ENCODE peak calls at places on chromosomes 3 and 15, in nine cellular contexts. X is tibial nerve; A is left ventricle myocardium inferior; D is aorta; P is tibial artery; S is CD8-positive, alpha-beta memory T cell; I is psoas muscle; Y is left lung; G is colonic mucosa. W is an unnamed sample. For H3K27me3 and H3K36me3, the result is how much of the 10 kb centered on the place peaks cover.

GRCh38 chr3:13103416-13104058 is 30.3 kb upstream of the IQSEC1 start:
- DNase-seq in X (peak), A (no peak), D (no peak), P (no peak), S (no peak), I (no peak), Y (peak), G (no peak), W (no peak)

GRCh38 chr3:23161896-23162570 is 41.1 kb upstream of the UBE2E2 start:
- DNase-seq in X (no peak), A (no peak), D (no peak), P (no peak), S (no peak), I (no peak), Y (no peak), G (no peak), W (no peak)

GRCh38 chr3:178083906-178084823 is 452.1 kb upstream of the KCNMB2 start:
- DNase-seq in X (no peak), A (no peak), D (no peak), P (no peak), S (no peak), I (no peak), Y (no peak), G (no peak), W (peak)

GRCh38 chr3:160665784-160666526 is 11.0 kb upstream of the ARL14 start:
- DNase-seq in X (no peak), A (no peak), D (no peak), P (no peak), S (no peak), I (no peak), Y (no peak), G (peak), W (no peak)

GRCh38 chr15:58425834-58426233 is 6.0 kb upstream of the LIPC start:
- DNase-seq in X (no peak), A (no peak), D (no peak), P (no peak), S (no peak), I (no peak), Y (no peak), G (no peak), W (no peak)

GRCh38 chr15:101255615-101256350 is 3.9 kb upstream of the CHSY1 start:
- DNase-seq in X (no peak), A (no peak), D (no peak), P (no peak), S (no peak), I (no peak), Y (no peak), G (no peak), W (no peak)

GRCh38 chr15:78335985-78336384 is 4.2 kb upstream of the CRABP1 start:
- DNase-seq in X (no peak), A (no peak), D (peak), P (no peak), S (no peak), I (no peak), Y (no peak), G (no peak), W (no peak)

GRCh38 chr15:85498471-85498870 is 118.1 kb downstream of the AKAP13 start:
- DNase-seq in X (no peak), A (no peak), D (no peak), P (no peak), S (no peak), I (no peak), Y (no peak), G (no peak), W (no peak)

GRCh38 chr15:89442155-89442554 is 54.2 kb downstream of the RHCG start:
- DNase-seq in X (no peak), A (no peak), D (no peak), P (no peak), S (no peak), I (no peak), Y (no peak), G (no peak), W (no peak)

GRCh38 chr3:60912876-60913275 is 338.4 kb downstream of the FHIT start:
- DNase-seq in X (no peak), A (no peak), D (no peak), P (no peak), S (no peak), I (no peak), Y (no peak), G (no peak), W (no peak)

GRCh38 chr3:106943071-106943470 is 434.2 kb upstream of the CCDC54 start:
- DNase-seq in X (no peak), A (no peak), D (no peak), P (no peak), S (no peak), I (no peak), Y (no peak), G (no peak), W (no peak)

GRCh38 chr3:38157117-38157516 is 8.2 kb upstream of the OXSR1 start:
- DNase-seq in X (no peak), A (no peak), D (no peak), P (no peak), S (no peak), I (no peak), Y (no peak), G (no peak), W (no peak)

GRCh38 chr3:195458188-195458800 is 15.5 kb upstream of the ACAP2 start:
- DNase-seq in X (no peak), A (no peak), D (no peak), P (no peak), S (peak), I (no peak), Y (no peak), G (no peak), W (no peak)

GRCh38 chr3:195460355-195460754 is 17.5 kb upstream of the ACAP2 start:
- DNase-seq in X (no peak), A (no peak), D (no peak), P (no peak), S (no peak), I (no peak), Y (no peak), G (no peak), W (no peak)

GRCh38 chr3:195451373-195452000 is 8.7 kb upstream of the ACAP2 start:
- DNase-seq in X (no peak), A (no peak), D (no peak), P (no peak), S (no peak), I (no peak), Y (no peak), G (no peak), W (peak)

GRCh38 chr3:195453236-195453635 is 10.4 kb upstream of the ACAP2 start:
- DNase-seq in X (no peak), A (no peak), D (no peak), P (no peak), S (no peak), I (no peak), Y (no peak), G (no peak), W (no peak)

GRCh38 chr3:195455789-195456188 is 13.0 kb upstream of the ACAP2 start:
- DNase-seq in X (no peak), A (no peak), D (no peak), P (no peak), S (no peak), I (no peak), Y (no peak), G (no peak), W (no peak)
- H3K4me3 ChIP-seq in X (no peak), A (no peak), D (no peak), P (no peak), S (no peak), I (no peak), Y (no peak), G (no peak), W (no peak)

DNA sequence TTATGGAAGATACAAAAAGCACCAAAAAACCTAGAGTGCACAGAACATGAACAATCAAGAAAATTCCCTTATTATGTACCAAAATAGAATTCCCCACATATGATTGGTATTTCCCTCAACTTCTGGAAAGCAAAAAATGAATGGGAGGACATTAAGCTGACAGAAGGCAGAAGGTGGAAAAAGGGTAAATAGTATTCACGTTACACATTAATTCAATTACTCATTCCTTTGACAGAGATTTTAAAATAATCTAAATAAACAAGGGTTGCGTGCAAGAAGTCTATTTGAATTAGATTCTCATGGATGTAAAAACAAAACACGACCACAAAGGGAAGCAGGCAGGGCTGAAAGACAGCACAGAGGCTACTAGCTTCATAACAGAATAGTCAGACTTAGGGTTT is 260.5 kb upstream of the ZPLD1 start:
- DNase-seq in X (no peak), A (no peak), D (no peak), P (no peak), S (no peak), I (no peak), Y (no peak), G (no peak), W (no peak)
- H3K27me3 ChIP-seq in X (under half), A (under half), D (under half), P (under half), S (under half), I (under half), Y (under half), G (under half), W (under half)

DNA sequence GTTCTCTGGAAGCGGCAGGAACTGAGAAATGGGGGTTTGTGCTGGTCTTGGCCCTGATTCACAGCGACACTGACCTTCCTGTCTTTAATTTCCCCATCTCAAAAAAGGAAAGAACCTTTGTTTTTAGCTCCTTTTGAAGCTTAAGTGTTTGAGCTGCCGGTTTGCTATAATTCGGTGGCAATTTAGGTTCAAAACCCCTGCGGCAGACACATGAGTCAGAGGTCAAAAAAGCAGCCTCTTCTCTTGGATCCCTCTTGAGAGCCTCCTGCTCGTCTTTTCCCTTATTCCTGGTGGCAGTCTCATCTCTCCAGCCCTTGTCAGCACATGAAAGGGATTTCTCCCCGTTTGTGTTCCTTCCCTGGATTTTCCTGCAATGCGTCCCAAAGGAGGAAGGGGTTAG is 64.5 kb downstream of the GRIP2 start:
- DNase-seq in X (no peak), A (no peak), D (no peak), P (no peak), S (no peak), I (no peak), Y (no peak), G (no peak), W (no peak)
- H3K36me3 ChIP-seq in X (under half), A (half or more), D (under half), P (half or more), S (under half), I (half or more), Y (under half), G (under half), W (half or more)

GRCh38 chr3:29382399-29382798 is 101.5 kb downstream of the RBMS3 start:
- DNase-seq in X (no peak), A (no peak), D (no peak), P (no peak), S (no peak), I (no peak), Y (no peak), G (no peak), W (no peak)
- H3K4me3 ChIP-seq in X (no peak), A (no peak), D (no peak), P (no peak), S (no peak), I (no peak), Y (no peak), G (no peak), W (no peak)

GRCh38 chr15:45138814-45139765 is 9.3 kb downstream of the DUOX1 start:
- DNase-seq in X (no peak), A (no peak), D (no peak), P (no peak), S (no peak), I (no peak), Y (no peak), G (no peak), W (peak)

GRCh38 chr15:45137703-45138102 is 7.9 kb downstream of the DUOX1 start:
- DNase-seq in X (no peak), A (no peak), D (no peak), P (no peak), S (no peak), I (no peak), Y (no peak), G (no peak), W (no peak)

GRCh38 chr15:45134682-45135604 is 5.1 kb downstream of the DUOX1 start:
- DNase-seq in X (no peak), A (no peak), D (no peak), P (no peak), S (no peak), I (no peak), Y (no peak), G (peak), W (peak)

GRCh38 chr15:45134046-45134445 is 4.3 kb downstream of the DUOX1 start:
- DNase-seq in X (no peak), A (no peak), D (no peak), P (no peak), S (no peak), I (no peak), Y (no peak), G (no peak), W (peak)

DNA sequence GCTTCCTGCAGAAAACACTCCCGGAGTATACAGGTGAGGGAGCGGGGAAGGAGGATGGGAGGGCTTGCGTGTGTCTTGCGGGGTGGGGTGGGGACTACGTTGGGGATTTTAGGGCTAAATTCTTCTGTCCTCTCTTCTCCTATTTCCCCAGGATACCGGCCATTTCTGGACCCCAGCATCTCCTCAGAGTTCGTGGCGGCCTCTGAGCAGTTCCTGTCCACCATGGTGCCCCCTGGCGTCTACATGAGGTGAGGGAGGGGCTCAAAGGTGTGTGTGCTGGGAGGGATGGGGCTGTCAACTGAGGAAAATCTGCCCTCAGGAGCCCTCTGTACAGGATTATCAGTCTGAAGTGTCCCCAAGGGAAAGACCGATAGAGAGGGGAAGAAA is 6.6 kb downstream of the DUOX1 start:
- DNase-seq in X (no peak), A (no peak), D (no peak), P (no peak), S (no peak), I (no peak), Y (no peak), G (no peak), W (peak)
- H3K27me3 ChIP-seq in X (under half), A (half or more), D (under half), P (under half), S (under half), I (under half), Y (under half), G (under half), W (half or more)

GRCh38 chr3:8320711-8321458 is 180.7 kb upstream of the LMCD1 start:
- DNase-seq in X (no peak), A (no peak), D (no peak), P (no peak), S (no peak), I (no peak), Y (no peak), G (no peak), W (peak)
- H3K36me3 ChIP-seq in X (under half), A (under half), D (under half), P (under half), S (under half), I (under half), Y (under half), G (under half), W (under half)

GRCh38 chr15:29820802-29821160 is 1.5 kb downstream of the TJP1 start:
- DNase-seq in X (no peak), A (no peak), D (no peak), P (no peak), S (no peak), I (no peak), Y (no peak), G (no peak), W (no peak)

GRCh38 chr15:29822100-29822684 is at the start of gene TJP1:
- DNase-seq in X (peak), A (peak), D (peak), P (peak), S (no peak), I (peak), Y (peak), G (peak), W (peak)

GRCh38 chr15:29821416-29822099 is 710 bp downstream of the TJP1 start:
- DNase-seq in X (peak), A (peak), D (peak), P (peak), S (no peak), I (peak), Y (peak), G (peak), W (peak)

GRCh38 chr15:29818141-29818540 is 4.1 kb downstream of the TJP1 start:
- DNase-seq in X (no peak), A (no peak), D (no peak), P (no peak), S (no peak), I (no peak), Y (no peak), G (no peak), W (no peak)

DNA sequence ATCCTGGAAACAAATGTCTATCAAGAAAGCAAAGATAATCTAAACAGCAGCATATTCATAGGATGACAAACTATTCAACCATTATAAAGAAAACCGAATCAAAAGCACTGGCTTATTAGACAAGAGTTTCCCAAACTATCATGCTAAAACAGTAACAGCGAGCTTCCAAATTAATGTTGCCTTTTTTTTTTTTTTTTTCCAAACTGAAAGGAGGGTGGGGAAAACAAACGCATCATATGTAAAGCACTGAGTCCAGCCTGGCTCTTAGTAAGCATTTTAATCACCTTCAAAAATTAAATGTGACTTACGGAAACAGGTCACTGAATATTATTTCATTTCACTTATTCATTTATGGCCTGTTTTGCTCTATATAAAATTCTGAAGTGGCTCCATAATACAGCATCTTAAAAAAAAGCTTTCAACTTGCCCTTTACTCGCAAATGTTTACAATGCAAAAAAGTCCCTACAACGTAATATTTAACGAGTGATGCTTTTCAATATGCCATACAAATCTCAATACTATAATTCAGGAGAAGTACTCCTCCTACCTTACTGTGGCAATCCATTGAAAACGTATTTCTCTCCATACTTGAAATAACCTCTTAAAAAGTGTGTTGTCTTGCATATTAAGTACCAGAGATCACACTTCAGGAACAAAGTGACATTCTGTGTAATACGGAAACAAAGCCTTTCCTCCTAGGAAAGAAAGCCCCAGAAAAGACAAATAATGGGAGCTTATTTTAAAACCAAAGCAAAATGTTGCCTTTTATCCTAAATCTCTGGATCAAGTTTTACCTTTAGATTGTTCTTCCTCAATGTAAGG is 2.1 kb downstream of the TJP1 start:
- DNase-seq in X (no peak), A (no peak), D (no peak), P (no peak), S (no peak), I (no peak), Y (no peak), G (no peak), W (no peak)
- H3K4me3 ChIP-seq in X (peak), A (peak), D (peak), P (peak), S (no peak), I (peak), Y (peak), G (peak), W (peak)